ENCODE peak calls at places on chromosomes 5 and 9, in ten cellular contexts. F, D, W, J, C, T, N, V, R and B are unnamed samples.

GRCh38 chr5:115306011-115306530 is 9.6 kb upstream of the CCDC112 start:
- DNase-seq in T (no peak), F (no peak), R (no peak), J (no peak), C (no peak), N (no peak), V (no peak), D (no peak), W (no peak), B (no peak)

GRCh38 chr9:111900081-111900805 is 3.6 kb downstream of the UGCG start:
- DNase-seq in N (no peak), C (no peak), W (no peak), R (no peak), V (no peak), F (no peak), T (no peak), J (no peak), D (no peak), B (no peak)

GRCh38 chr9:129317179-129318011 is 139.3 kb upstream of the IER5L start:
- DNase-seq in R (no peak), V (no peak), T (peak; percentile 65), J (no peak), W (no peak), C (peak; percentile 77), D (peak; percentile 69), F (no peak), N (peak; percentile 55), B (no peak)

GRCh38 chr9:96505316-96505991 is 55.5 kb downstream of the HABP4 start:
- DNase-seq in F (no peak), W (no peak), D (no peak), R (no peak), J (no peak), V (no peak), N (no peak), C (no peak), T (no peak), B (no peak)

GRCh38 chr5:101429241-101429640 is 526.2 kb upstream of the ST8SIA4 start:
- DNase-seq in V (no peak), C (no peak), T (no peak), F (no peak), J (no peak), D (no peak), R (no peak), N (peak; percentile 86), W (no peak), B (no peak)

GRCh38 chr9:126412945-126413344 is 86.3 kb downstream of the MVB12B start:
- DNase-seq in J (no peak), N (no peak), V (no peak), C (no peak), F (no peak), R (no peak), D (no peak), W (no peak), T (no peak), B (no peak)

GRCh38 chr5:67235399-67236110 is 39.0 kb upstream of the CD180 start:
- DNase-seq in C (no peak), T (no peak), V (no peak), F (no peak), W (no peak), N (no peak), D (peak; percentile 92), J (no peak), R (no peak), B (no peak)

GRCh38 chr5:99187611-99188010 is 258.8 kb upstream of the CHD1 start:
- DNase-seq in C (no peak), D (no peak), J (no peak), N (no peak), T (no peak), W (no peak), R (no peak), V (no peak), F (no peak), B (no peak)

GRCh38 chr5:81046041-81046440 is 85.9 kb downstream of the RASGRF2 start:
- DNase-seq in C (no peak), N (no peak), W (no peak), F (no peak), T (no peak), J (no peak), D (no peak), V (no peak), R (no peak), B (no peak)